ENCODE peak calls at places on chromosomes 12 and 14, in four cellular contexts. Z is activated naive CD4-positive, alpha-beta T cell treated with anti-CD3 and anti-CD28 coated beads for 36 hours; K is HCT116; P is head of caudate nucleus. N is an unnamed sample.

GRCh38 chr14:65370890-65371289 is 41.6 kb upstream of the FUT8 start:
- DNase-seq in Z (no peak), K (no peak), P (no peak), N (no peak)

GRCh38 chr12:25020621-25021243 is 71.8 kb upstream of the BCAT1 start:
- DNase-seq in Z (no peak), K (no peak), P (no peak), N (no peak)

GRCh38 chr12:67459578-67459977 is 189.0 kb upstream of the DYRK2 start:
- DNase-seq in Z (no peak), P (no peak), K (no peak), N (no peak)

GRCh38 chr12:71071466-71072097 is 86.2 kb downstream of the TSPAN8 start:
- DNase-seq in P (no peak), Z (no peak), K (no peak), N (no peak)

GRCh38 chr14:105537580-105538474 is 11.4 kb downstream of the TMEM121 start:
- DNase-seq in P (no peak), K (no peak), Z (peak), N (no peak)

GRCh38 chr12:51374346-51374745 is 16.9 kb downstream of the GALNT6 start:
- DNase-seq in Z (no peak), P (no peak), K (no peak), N (no peak)

GRCh38 chr14:49879683-49880204 is 13.1 kb upstream of the ARF6 start:
- DNase-seq in K (peak), Z (peak), P (no peak), N (no peak)

GRCh38 chr14:60724080-60724618 is at the start of gene SIX4:
- DNase-seq in P (peak), Z (peak), K (peak), N (peak)

GRCh38 chr14:100438678-100439592 is 115.8 kb downstream of the SLC25A47 start:
- DNase-seq in P (peak), Z (peak), K (peak), N (peak)

GRCh38 chr12:113914176-113914575 is 51.9 kb downstream of the RBM19 start:
- DNase-seq in Z (no peak), P (no peak), K (no peak), N (no peak)

GRCh38 chr14:80570930-80571298 is 359.6 kb upstream of the DIO2 start:
- DNase-seq in Z (no peak), K (no peak), P (no peak), N (no peak)

GRCh38 chr12:120534703-120535655 is 823 bp downstream of the RNF10 start:
- DNase-seq in K (no peak), Z (peak), P (no peak), N (no peak)

GRCh38 chr12:67141405-67142018 is 127.6 kb upstream of the CAND1 start:
- DNase-seq in P (no peak), Z (peak), K (no peak), N (no peak)

GRCh38 chr14:75234173-75234855 is 44.3 kb upstream of the FOS start:
- DNase-seq in K (peak), Z (no peak), P (no peak), N (no peak)

GRCh38 chr14:71267691-71268090 is 360.4 kb downstream of the PCNX1 start:
- DNase-seq in P (no peak), K (no peak), Z (no peak), N (no peak)

GRCh38 chr12:7542813-7543212 is 39.2 kb upstream of the CD163 start:
- DNase-seq in P (no peak), K (no peak), Z (no peak), N (no peak)

N was measured in keratinocyte.